ENCODE peak calls at places on chromosomes 13 and 19, in four cellular contexts. Y, U, D and R are unnamed samples.

GRCh38 chr13:38398810-38399493 is 49.3 kb downstream of the UFM1 start:
- DNase-seq in Y (peak), U (no peak), D (no peak), R (no peak)

GRCh38 chr13:34320084-34320483 is 502.1 kb downstream of the RFC3 start:
- DNase-seq in Y (no peak), U (no peak), D (no peak), R (no peak)

GRCh38 chr13:49641810-49642291 is 13.5 kb downstream of the ARL11 start:
- DNase-seq in Y (peak), U (peak), D (peak), R (no peak)

GRCh38 chr19:46586294-46586693 is 14.8 kb upstream of the CALM3 start:
- DNase-seq in Y (no peak), U (no peak), D (no peak), R (no peak)

GRCh38 chr19:35048911-35049411 is 7.4 kb downstream of the HPN start:
- DNase-seq in Y (no peak), U (peak), D (no peak), R (peak)

GRCh38 chr13:32978278-32978677 is 37.9 kb upstream of the KL start:
- DNase-seq in Y (no peak), U (no peak), D (no peak), R (no peak)

GRCh38 chr13:49071341-49071937 is 95.7 kb downstream of the FNDC3A start:
- DNase-seq in Y (no peak), U (no peak), D (no peak), R (no peak)

GRCh38 chr19:3479177-3479818 is 1.0 kb downstream of the SMIM24 start:
- DNase-seq in Y (no peak), U (no peak), D (no peak), R (peak)

GRCh38 chr13:46165485-46166220 is 16.3 kb downstream of the LCP1 start:
- DNase-seq in Y (peak), U (no peak), D (no peak), R (no peak)

GRCh38 chr13:49300716-49301589 is 53.2 kb downstream of the CDADC1 start:
- DNase-seq in Y (peak), U (peak), D (peak), R (peak)

GRCh38 chr19:41307954-41308449 is 2.0 kb upstream of the CCDC97 start:
- DNase-seq in Y (peak), U (no peak), D (no peak), R (no peak)

GRCh38 chr19:708154-709141 is at the start of gene PALM:
- DNase-seq in Y (no peak), U (no peak), D (no peak), R (peak)

GRCh38 chr13:110233181-110233641 is 73.7 kb downstream of the COL4A1 start:
- DNase-seq in Y (no peak), U (no peak), D (peak), R (no peak)

GRCh38 chr13:40694426-40694825 is 28.0 kb upstream of the FOXO1 start:
- DNase-seq in Y (no peak), U (no peak), D (no peak), R (no peak)

GRCh38 chr19:35986664-35987570 is 8.1 kb upstream of the SDHAF1 start:
- DNase-seq in Y (no peak), U (peak), D (no peak), R (peak)

GRCh38 chr19:41711376-41712261 is 3.2 kb downstream of the CEACAM5 start:
- DNase-seq in Y (no peak), U (no peak), D (peak), R (no peak)

GRCh38 chr13:95607363-95607762 is 37.1 kb downstream of the DZIP1 start:
- DNase-seq in Y (peak), U (no peak), D (no peak), R (no peak)

GRCh38 chr13:45341799-45342584 is 1.0 kb upstream of the TPT1 start:
- DNase-seq in Y (peak), U (peak), D (peak), R (peak)

GRCh38 chr19:38667552-38668205 is 20.2 kb downstream of the ACTN4 start:
- DNase-seq in Y (peak), U (no peak), D (no peak), R (no peak)

GRCh38 chr19:7191946-7192691 is 102.1 kb downstream of the INSR start:
- DNase-seq in Y (no peak), U (no peak), D (no peak), R (no peak)

GRCh38 chr19:19782783-19783182 is 38.8 kb downstream of the ZNF506 start:
- DNase-seq in Y (no peak), U (no peak), D (no peak), R (no peak)

GRCh38 chr19:12736854-12737665 is at the start of gene GET3:
- DNase-seq in Y (peak), U (peak), D (peak), R (peak)

GRCh38 chr19:47429140-47429793 is 9.9 kb upstream of the MEIS3 start:
- DNase-seq in Y (no peak), U (no peak), D (no peak), R (no peak)

GRCh38 chr19:46955114-46955812 is 64.4 kb upstream of the NPAS1 start:
- DNase-seq in Y (no peak), U (no peak), D (no peak), R (no peak)

GRCh38 chr13:101624981-101625380 is 172.5 kb downstream of the ITGBL1 start:
- DNase-seq in Y (peak), U (no peak), D (no peak), R (no peak)

DNA sequence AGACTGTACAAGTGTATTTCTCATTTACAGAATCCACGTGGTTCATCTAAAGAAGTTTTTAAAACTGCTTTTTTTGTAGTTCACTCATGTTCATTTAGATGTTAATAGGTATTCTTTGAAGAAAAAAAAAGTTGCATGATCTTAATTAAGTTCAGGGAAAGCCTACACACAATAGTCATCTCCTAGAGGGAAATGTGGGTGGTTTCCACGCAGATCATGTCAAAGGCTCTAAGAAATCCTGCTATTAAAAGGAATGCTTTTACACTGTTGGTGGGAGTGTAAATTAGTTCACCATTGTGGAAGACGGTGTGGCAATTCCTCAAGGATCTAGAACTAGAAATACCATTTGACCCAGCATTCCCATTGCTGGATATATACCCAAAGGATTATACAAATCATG is 312.3 kb downstream of the GPC5 start:
- DNase-seq in Y (no peak), U (no peak), D (no peak), R (no peak)
- H3K4me3 ChIP-seq in Y (no peak), U (no peak), D (no peak), R (no peak)

DNA sequence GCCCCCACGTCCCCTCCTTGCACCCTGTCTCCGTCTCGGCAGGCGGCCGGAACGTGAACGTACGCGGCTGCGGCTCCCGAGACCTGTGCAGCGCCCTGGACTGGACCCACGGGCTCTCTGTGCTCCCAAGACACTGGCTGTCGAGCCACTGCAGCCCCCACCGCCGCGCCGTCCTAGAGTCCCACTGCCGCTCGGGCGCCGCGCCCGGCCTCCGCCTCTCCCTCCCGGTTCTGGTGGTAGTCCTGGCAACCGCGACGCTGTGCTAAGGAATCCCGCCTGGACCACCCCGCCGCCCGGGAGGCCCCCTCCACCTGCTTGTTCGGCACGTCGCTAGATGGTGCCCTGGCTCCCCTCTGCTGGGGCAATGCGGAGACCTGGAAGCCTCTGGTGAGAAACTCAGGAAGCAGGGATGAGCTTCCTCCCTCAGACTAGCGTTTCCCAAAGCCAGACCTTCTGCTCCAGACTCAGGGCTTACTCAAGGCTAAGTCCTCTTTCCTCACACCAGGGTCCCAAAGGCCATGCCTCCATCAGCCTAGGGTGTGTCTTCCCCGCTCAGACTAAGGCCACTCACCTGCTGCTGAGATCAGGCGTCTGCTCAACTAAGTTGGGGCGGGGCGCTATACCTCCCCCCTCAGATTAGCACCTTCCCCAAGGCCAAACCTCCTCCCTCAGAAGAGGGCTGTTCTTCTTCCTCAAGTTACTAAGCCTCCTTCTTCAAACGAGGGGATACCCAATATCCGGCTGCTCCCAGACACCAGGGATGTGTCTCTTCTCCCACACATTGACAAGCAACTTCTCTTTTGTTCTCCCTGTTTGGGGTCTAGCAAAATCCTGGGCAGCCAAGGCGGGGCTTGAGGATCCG is 16.1 kb upstream of the IRGC start:
- DNase-seq in Y (no peak), U (peak), D (no peak), R (peak)
- H3K4me3 ChIP-seq in Y (no peak), U (peak), D (peak), R (no peak)

GRCh38 chr13:99959127-99959529 is 12.4 kb downstream of the ZIC5 start:
- DNase-seq in Y (no peak), U (no peak), D (no peak), R (no peak)
- H3K4me3 ChIP-seq in Y (no peak), U (no peak), D (no peak), R (no peak)

GRCh38 chr19:30394481-30395151 is 22.4 kb downstream of the ZNF536 start:
- DNase-seq in Y (no peak), U (no peak), D (no peak), R (no peak)
- H3K4me3 ChIP-seq in Y (no peak), U (no peak), D (no peak), R (no peak)

GRCh38 chr19:18097217-18097992 is at the start of gene MAST3:
- DNase-seq in Y (peak), U (peak), D (peak), R (peak)
- H3K4me3 ChIP-seq in Y (peak), U (peak), D (peak), R (peak)